ENCODE peak calls at places on chromosomes 11 and 22, in six cellular contexts. One of them, this sample, is unnamed.

GRCh38 chr11:96664108-96664507 is 274.3 kb downstream of the JRKL start:
- DNase-seq in fibroblast of pulmonary artery: no peak
- DNase-seq in IMR-90: no peak
- DNase-seq in transverse colon: no peak
- DNase-seq in A549: no peak
- DNase-seq in K562: no peak
- DNase-seq in this sample: no peak

GRCh38 chr11:4375431-4376113 is 7.4 kb upstream of the OR52B4 start:
- DNase-seq in K562: no peak
- DNase-seq in A549: no peak
- DNase-seq in fibroblast of pulmonary artery: no peak
- DNase-seq in transverse colon: no peak
- DNase-seq in IMR-90: no peak
- DNase-seq in this sample: no peak

GRCh38 chr11:111793863-111794262 is 27.7 kb upstream of the PPP2R1B start:
- DNase-seq in transverse colon: no peak
- DNase-seq in K562: no peak
- DNase-seq in IMR-90: peak; percentile 47
- DNase-seq in fibroblast of pulmonary artery: no peak
- DNase-seq in A549: no peak
- DNase-seq in this sample: no peak

GRCh38 chr11:64522036-64522435 is 69.0 kb upstream of the SLC22A12 start:
- DNase-seq in K562: no peak
- DNase-seq in transverse colon: no peak
- DNase-seq in IMR-90: no peak
- DNase-seq in fibroblast of pulmonary artery: no peak
- DNase-seq in A549: no peak
- DNase-seq in this sample: no peak

GRCh38 chr11:279040-279965 is 1.1 kb downstream of the NLRP6 start:
- DNase-seq in K562: no peak
- DNase-seq in A549: no peak
- DNase-seq in transverse colon: no peak
- DNase-seq in fibroblast of pulmonary artery: no peak
- DNase-seq in IMR-90: no peak
- DNase-seq in this sample: no peak

GRCh38 chr11:79173615-79174014 is 267.2 kb downstream of the TENM4 start:
- DNase-seq in fibroblast of pulmonary artery: peak; percentile 18
- DNase-seq in transverse colon: no peak
- DNase-seq in K562: no peak
- DNase-seq in IMR-90: peak; percentile 77
- DNase-seq in A549: no peak
- DNase-seq in this sample: no peak

GRCh38 chr11:2586793-2587131 is 113.0 kb downstream of the KCNQ1OT1 start:
- DNase-seq in K562: no peak
- DNase-seq in fibroblast of pulmonary artery: no peak
- DNase-seq in IMR-90: no peak
- DNase-seq in A549: no peak
- DNase-seq in transverse colon: no peak
- DNase-seq in this sample: no peak

GRCh38 chr11:96114178-96115070 is 190.5 kb upstream of the MTMR2 start:
- DNase-seq in K562: no peak
- DNase-seq in A549: no peak
- DNase-seq in transverse colon: no peak
- DNase-seq in fibroblast of pulmonary artery: no peak
- DNase-seq in IMR-90: no peak
- DNase-seq in this sample: peak; percentile 41

GRCh38 chr11:100878474-100878873 is 191.4 kb downstream of the ARHGAP42 start:
- DNase-seq in K562: no peak
- DNase-seq in fibroblast of pulmonary artery: peak; percentile 71
- DNase-seq in transverse colon: no peak
- DNase-seq in A549: no peak
- DNase-seq in IMR-90: peak; percentile 41
- DNase-seq in this sample: no peak

GRCh38 chr11:65506316-65506769 is 7.5 kb downstream of the MALAT1 start:
- DNase-seq in fibroblast of pulmonary artery: no peak
- DNase-seq in K562: no peak
- DNase-seq in transverse colon: no peak
- DNase-seq in A549: no peak
- DNase-seq in IMR-90: no peak
- DNase-seq in this sample: peak; percentile 51

GRCh38 chr11:86818466-86819282 is 18.3 kb downstream of the PRSS23 start:
- DNase-seq in A549: peak; percentile 60
- DNase-seq in K562: peak; percentile 50
- DNase-seq in IMR-90: peak; percentile 81
- DNase-seq in transverse colon: no peak
- DNase-seq in fibroblast of pulmonary artery: peak; percentile 89
- DNase-seq in this sample: peak; percentile 52

GRCh38 chr11:65888163-65888814 is at the start of gene FIBP:
- DNase-seq in transverse colon: peak; percentile 98
- DNase-seq in K562: peak; percentile 95
- DNase-seq in IMR-90: peak; percentile 96
- DNase-seq in A549: peak; percentile 97
- DNase-seq in fibroblast of pulmonary artery: peak; percentile 97
- DNase-seq in this sample: peak; percentile 99

GRCh38 chr11:78213526-78214330 is 25.0 kb downstream of the USP35 start:
- DNase-seq in transverse colon: no peak
- DNase-seq in K562: no peak
- DNase-seq in A549: no peak
- DNase-seq in IMR-90: no peak
- DNase-seq in fibroblast of pulmonary artery: no peak
- DNase-seq in this sample: no peak

GRCh38 chr11:27216268-27217149 is 146.5 kb downstream of the CCDC34 start:
- DNase-seq in fibroblast of pulmonary artery: peak; percentile 90
- DNase-seq in IMR-90: peak; percentile 75
- DNase-seq in A549: no peak
- DNase-seq in K562: no peak
- DNase-seq in transverse colon: peak; percentile 33
- DNase-seq in this sample: no peak

GRCh38 chr22:17845340-17845739 is 71.1 kb upstream of the BID start:
- DNase-seq in fibroblast of pulmonary artery: no peak
- DNase-seq in A549: no peak
- DNase-seq in transverse colon: no peak
- DNase-seq in IMR-90: no peak
- DNase-seq in K562: no peak
- DNase-seq in this sample: no peak

GRCh38 chr22:17843189-17843588 is 68.9 kb upstream of the BID start:
- DNase-seq in fibroblast of pulmonary artery: no peak
- DNase-seq in IMR-90: no peak
- DNase-seq in K562: no peak
- DNase-seq in A549: no peak
- DNase-seq in transverse colon: no peak
- DNase-seq in this sample: no peak

GRCh38 chr22:17841836-17842235 is 67.6 kb upstream of the BID start:
- DNase-seq in fibroblast of pulmonary artery: no peak
- DNase-seq in K562: no peak
- DNase-seq in transverse colon: no peak
- DNase-seq in IMR-90: no peak
- DNase-seq in A549: no peak
- DNase-seq in this sample: no peak

GRCh38 chr22:17844150-17844549 is 69.9 kb upstream of the BID start:
- DNase-seq in K562: no peak
- DNase-seq in transverse colon: no peak
- DNase-seq in A549: no peak
- DNase-seq in fibroblast of pulmonary artery: no peak
- DNase-seq in IMR-90: no peak
- DNase-seq in this sample: no peak

GRCh38 chr22:17842386-17842785 is 68.1 kb upstream of the BID start:
- DNase-seq in A549: no peak
- DNase-seq in IMR-90: no peak
- DNase-seq in fibroblast of pulmonary artery: no peak
- DNase-seq in transverse colon: peak; percentile 62
- DNase-seq in K562: no peak
- DNase-seq in this sample: no peak
- H3K4me3 ChIP-seq in A549: no peak overlapping the region
- H3K4me3 ChIP-seq in IMR-90: no peak overlapping the region
- H3K4me3 ChIP-seq in fibroblast of pulmonary artery: no peak overlapping the region
- H3K4me3 ChIP-seq in transverse colon: peak overlapping the region; percentile 1
- H3K4me3 ChIP-seq in K562: no peak overlapping the region
- H3K4me3 ChIP-seq in this sample: no peak overlapping the region

GRCh38 chr11:97854877-97855276 is 1165.9 kb upstream of the CNTN5 start:
- DNase-seq in K562: no peak
- DNase-seq in fibroblast of pulmonary artery: no peak
- DNase-seq in transverse colon: no peak
- DNase-seq in A549: no peak
- DNase-seq in IMR-90: no peak
- DNase-seq in this sample: no peak
- TF ChIP-seq CTCF in K562: no peak
- TF ChIP-seq CTCF in fibroblast of pulmonary artery: no peak
- TF ChIP-seq CTCF in transverse colon: no peak
- TF ChIP-seq CTCF in A549: no peak
- TF ChIP-seq CTCF in IMR-90: no peak
- TF ChIP-seq CTCF in this sample: no peak

GRCh38 chr22:47094861-47095330 is 332.4 kb downstream of the TBC1D22A start:
- DNase-seq in A549: no peak
- DNase-seq in K562: no peak
- DNase-seq in fibroblast of pulmonary artery: no peak
- DNase-seq in IMR-90: no peak
- DNase-seq in transverse colon: no peak
- DNase-seq in this sample: no peak
- H3K4me3 ChIP-seq in A549: no peak overlapping the region
- H3K4me3 ChIP-seq in K562: no peak overlapping the region
- H3K4me3 ChIP-seq in fibroblast of pulmonary artery: no peak overlapping the region
- H3K4me3 ChIP-seq in IMR-90: no peak overlapping the region
- H3K4me3 ChIP-seq in transverse colon: no peak overlapping the region
- H3K4me3 ChIP-seq in this sample: no peak overlapping the region

GRCh38 chr11:117428856-117429229 is 101.2 kb downstream of the CEP164 start:
- DNase-seq in A549: no peak
- DNase-seq in IMR-90: no peak
- DNase-seq in K562: peak; percentile 34
- DNase-seq in fibroblast of pulmonary artery: no peak
- DNase-seq in transverse colon: no peak
- DNase-seq in this sample: no peak
- TF ChIP-seq CTCF in A549: no peak
- TF ChIP-seq CTCF in IMR-90: no peak
- TF ChIP-seq CTCF in K562: peak; percentile 7
- TF ChIP-seq CTCF in fibroblast of pulmonary artery: no peak
- TF ChIP-seq CTCF in transverse colon: no peak
- TF ChIP-seq CTCF in this sample: no peak

GRCh38 chr11:8684600-8685290 is 2.2 kb downstream of the RPL27A start:
- DNase-seq in transverse colon: no peak
- DNase-seq in fibroblast of pulmonary artery: no peak
- DNase-seq in A549: no peak
- DNase-seq in IMR-90: no peak
- DNase-seq in K562: no peak
- DNase-seq in this sample: no peak

GRCh38 chr11:8686325-8686724 is 3.7 kb downstream of the RPL27A start:
- DNase-seq in transverse colon: no peak
- DNase-seq in fibroblast of pulmonary artery: no peak
- DNase-seq in K562: no peak
- DNase-seq in IMR-90: no peak
- DNase-seq in A549: no peak
- DNase-seq in this sample: no peak

GRCh38 chr11:8683115-8683807 is 669 bp downstream of the RPL27A start:
- DNase-seq in transverse colon: no peak
- DNase-seq in fibroblast of pulmonary artery: no peak
- DNase-seq in IMR-90: no peak
- DNase-seq in A549: no peak
- DNase-seq in K562: peak; percentile 39
- DNase-seq in this sample: peak; percentile 56

GRCh38 chr11:8685306-8685705 is 2.7 kb downstream of the RPL27A start:
- DNase-seq in IMR-90: no peak
- DNase-seq in fibroblast of pulmonary artery: no peak
- DNase-seq in transverse colon: no peak
- DNase-seq in A549: no peak
- DNase-seq in K562: no peak
- DNase-seq in this sample: no peak

DNA sequence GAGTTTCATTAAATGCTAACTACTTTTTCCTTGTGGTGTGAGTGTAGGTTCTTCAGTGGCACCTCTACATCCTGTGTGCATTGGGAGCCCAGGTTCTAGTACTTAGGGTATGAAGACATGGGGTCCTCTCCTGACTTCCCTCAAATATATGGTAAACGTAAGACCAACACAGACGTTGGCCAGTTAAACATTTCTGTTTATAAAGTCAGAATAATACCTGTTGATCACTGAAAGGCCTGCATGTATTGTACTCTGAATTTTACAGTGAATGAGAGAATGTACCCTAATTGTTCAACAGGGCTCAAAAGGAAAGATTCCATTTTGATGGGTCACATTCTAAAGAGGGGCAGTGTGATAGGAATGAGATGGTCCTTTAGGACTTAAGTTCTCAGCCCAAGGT is 3.2 kb downstream of the RPL27A start:
- DNase-seq in A549: no peak
- DNase-seq in transverse colon: no peak
- DNase-seq in IMR-90: no peak
- DNase-seq in fibroblast of pulmonary artery: no peak
- DNase-seq in K562: no peak
- DNase-seq in this sample: peak; percentile 15
- H3K4me3 ChIP-seq in A549: no peak overlapping the region
- H3K4me3 ChIP-seq in transverse colon: no peak overlapping the region
- H3K4me3 ChIP-seq in IMR-90: no peak overlapping the region
- H3K4me3 ChIP-seq in fibroblast of pulmonary artery: no peak overlapping the region
- H3K4me3 ChIP-seq in K562: peak overlapping the region; percentile 97
- H3K4me3 ChIP-seq in this sample: no peak overlapping the region

This sample was measured in GM12865.